ENCODE peak calls at places on chromosomes 16 and 17, in nine cellular contexts. S is MCF 10A; L is HFFc6; V is AG10803; M is CD4-positive, alpha-beta T cell; J is GM12865; O is tibial artery; H is GM13976; F is AG09319. I is an unnamed sample.

GRCh38 chr16:24568392-24568791 is 29.0 kb downstream of the RBBP6 start:
- DNase-seq in J (no peak), V (peak), F (no peak), H (no peak), L (no peak), S (peak), M (no peak), O (no peak), I (no peak)

GRCh38 chr17:4594406-4595349 is 10.3 kb downstream of the SMTNL2 start:
- DNase-seq in M (peak), V (no peak), F (no peak), L (no peak), H (peak), S (no peak), J (peak), O (no peak), I (peak)

GRCh38 chr17:56441331-56441730 is 152.2 kb upstream of the NOG start:
- DNase-seq in S (peak), L (peak), H (no peak), M (no peak), J (no peak), V (peak), O (no peak), F (no peak), I (no peak)

GRCh38 chr17:65914784-65915342 is 277.1 kb downstream of the CEP112 start:
- DNase-seq in J (peak), O (no peak), S (peak), H (peak), M (no peak), V (no peak), F (no peak), L (no peak), I (no peak)

GRCh38 chr17:68398731-68399637 is 58.3 kb downstream of the WIPI1 start:
- DNase-seq in O (peak), H (peak), F (no peak), S (peak), L (peak), V (peak), J (peak), M (no peak), I (peak)

GRCh38 chr17:59451706-59452105 is 113.7 kb upstream of the DHX40 start:
- DNase-seq in V (peak), M (no peak), O (no peak), S (peak), J (no peak), F (no peak), H (no peak), L (peak), I (no peak)

GRCh38 chr17:43314582-43314981 is 80.8 kb upstream of the RNU2-1 start:
- DNase-seq in O (no peak), H (peak), V (no peak), S (no peak), F (no peak), M (no peak), J (peak), L (no peak), I (no peak)

GRCh38 chr16:70770968-70771552 is 29.9 kb downstream of the VAC14 start:
- DNase-seq in S (peak), F (no peak), O (peak), V (peak), H (peak), J (peak), L (peak), M (peak), I (peak)

GRCh38 chr17:32496348-32497078 is 9.7 kb downstream of the CDK5R1 start:
- DNase-seq in J (no peak), S (peak), V (peak), L (peak), H (no peak), M (no peak), O (no peak), F (no peak), I (no peak)

GRCh38 chr17:7355053-7355452 is at the start of gene TMEM95:
- DNase-seq in V (peak), O (no peak), L (no peak), F (no peak), J (no peak), M (no peak), S (no peak), H (no peak), I (no peak)

GRCh38 chr17:81095608-81095888 is 60.6 kb downstream of the BAIAP2 start:
- DNase-seq in O (no peak), L (no peak), V (no peak), M (no peak), F (no peak), J (peak), H (no peak), S (no peak), I (no peak)

GRCh38 chr17:38602862-38603785 is 2.6 kb downstream of the SRCIN1 start:
- DNase-seq in L (no peak), J (no peak), O (no peak), S (no peak), M (no peak), F (no peak), V (no peak), H (no peak), I (no peak)

GRCh38 chr16:77584205-77584859 is 138.0 kb upstream of the NUDT7 start:
- DNase-seq in S (peak), J (peak), L (peak), F (no peak), M (no peak), O (peak), V (peak), H (peak), I (peak)

GRCh38 chr17:67689534-67690177 is 28.1 kb upstream of the NOL11 start:
- DNase-seq in L (peak), M (no peak), O (peak), F (peak), H (peak), J (peak), V (peak), S (peak), I (peak)

GRCh38 chr16:53503270-53503911 is 382 bp upstream of the AKTIP start:
- DNase-seq in L (peak), F (peak), J (peak), V (peak), O (peak), M (peak), H (peak), S (peak), I (peak)

GRCh38 chr16:56450275-56450889 is 750 bp downstream of the NUDT21 start:
- DNase-seq in M (no peak), O (no peak), H (no peak), S (no peak), F (no peak), V (peak), L (peak), J (peak), I (no peak)

GRCh38 chr17:49582055-49582703 is 6.5 kb downstream of the NXPH3 start:
- DNase-seq in J (no peak), V (no peak), H (no peak), M (no peak), L (no peak), O (no peak), F (no peak), S (no peak), I (no peak)

GRCh38 chr17:35716897-35717839 is 14.3 kb upstream of the RASL10B start:
- DNase-seq in O (peak), V (peak), M (no peak), L (no peak), H (no peak), F (no peak), S (no peak), J (no peak), I (no peak)

GRCh38 chr16:15782573-15783365 is 74.1 kb downstream of the MYH11 start:
- DNase-seq in S (no peak), J (no peak), H (no peak), M (no peak), L (no peak), V (no peak), O (no peak), F (no peak), I (no peak)

GRCh38 chr16:57021693-57022092 is 32.3 kb downstream of the NLRC5 start:
- DNase-seq in J (no peak), F (no peak), S (no peak), M (peak), H (no peak), O (no peak), L (no peak), V (no peak), I (no peak)

GRCh38 chr17:22441776-22442175 is 749.5 kb downstream of the KCNJ18 start:
- DNase-seq in M (no peak), S (no peak), V (no peak), L (no peak), O (no peak), H (no peak), J (no peak), F (no peak), I (no peak)

GRCh38 chr17:50834786-50835562 is 412 bp upstream of the WFIKKN2 start:
- DNase-seq in S (no peak), H (no peak), F (no peak), J (no peak), L (no peak), M (no peak), V (no peak), O (no peak), I (no peak)

GRCh38 chr17:81339180-81339501 is 44.0 kb upstream of the SLC38A10 start:
- DNase-seq in F (no peak), J (no peak), V (no peak), M (no peak), S (no peak), L (no peak), O (no peak), H (no peak), I (no peak)

GRCh38 chr16:17271687-17272086 is 199.1 kb downstream of the XYLT1 start:
- DNase-seq in M (no peak), V (no peak), J (no peak), F (no peak), O (peak), L (no peak), H (no peak), S (no peak), I (no peak)

GRCh38 chr17:49224198-49224996 is 6.2 kb downstream of the PHOSPHO1 start:
- DNase-seq in L (no peak), S (no peak), H (no peak), J (peak), F (no peak), V (no peak), M (peak), O (no peak), I (peak)

GRCh38 chr17:79014158-79014758 is 4.7 kb upstream of the CANT1 start:
- DNase-seq in M (no peak), V (no peak), L (no peak), J (no peak), O (no peak), H (no peak), F (no peak), S (no peak), I (no peak)

GRCh38 chr17:7191069-7191468 is 11.9 kb upstream of the ASGR1 start:
- DNase-seq in M (no peak), H (no peak), O (no peak), F (no peak), V (no peak), S (no peak), J (no peak), L (no peak), I (no peak)

GRCh38 chr17:15744885-15745284 is 12.8 kb downstream of the TBC1D26 start:
- DNase-seq in M (no peak), O (no peak), V (no peak), J (no peak), H (peak), L (no peak), F (no peak), S (no peak), I (no peak)

DNA sequence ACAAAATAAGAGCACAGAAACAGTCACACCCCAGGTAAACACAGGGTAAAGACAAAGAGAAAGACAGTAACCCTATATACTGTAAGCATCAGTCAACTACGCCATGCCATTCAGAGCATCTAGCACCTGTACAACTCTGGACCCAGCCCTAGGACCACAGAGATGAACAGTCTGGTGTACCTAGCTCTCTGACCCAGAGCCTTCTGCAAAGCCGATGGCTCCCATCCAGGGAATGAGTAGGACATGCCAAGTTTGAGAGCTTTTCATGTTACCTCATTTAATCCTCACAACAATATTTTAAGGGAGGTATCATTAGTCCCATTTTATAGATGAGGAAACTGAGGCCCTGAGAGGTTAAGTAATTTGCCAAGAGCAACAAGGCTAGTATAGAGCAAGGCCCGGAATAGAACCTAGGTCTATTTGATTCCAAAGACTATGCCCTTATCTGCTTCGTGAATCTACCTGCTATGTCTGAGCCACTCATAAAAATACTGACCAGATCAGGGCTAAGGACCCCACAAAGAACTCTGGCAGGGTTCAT is 3.4 kb downstream of the LYRM9 start:
- DNase-seq in O (no peak), L (no peak), M (no peak), F (no peak), H (no peak), V (no peak), S (no peak), J (no peak), I (no peak)
- TF ChIP-seq CTCF in O (no peak), L (no peak), M (no peak), F (no peak), H (no peak), V (no peak), S (no peak), J (no peak), I (no peak)

GRCh38 chr16:30186444-30186781 is 3.0 kb downstream of the CORO1A start:
- DNase-seq in H (no peak), F (no peak), J (no peak), S (no peak), L (no peak), M (no peak), V (no peak), O (no peak), I (no peak)

GRCh38 chr16:30187971-30188561 is 4.7 kb downstream of the CORO1A start:
- DNase-seq in H (no peak), S (no peak), O (peak), M (peak), V (no peak), L (no peak), F (no peak), J (peak), I (no peak)

GRCh38 chr16:30186782-30187555 is 3.6 kb downstream of the CORO1A start:
- DNase-seq in M (peak), F (no peak), V (peak), O (peak), H (peak), L (peak), S (peak), J (peak), I (peak)

GRCh38 chr16:30185683-30186421 is 2.5 kb downstream of the CORO1A start:
- DNase-seq in H (peak), J (peak), M (peak), V (no peak), F (no peak), L (no peak), O (peak), S (no peak), I (no peak)

GRCh38 chr16:30187556-30187865 is 4.1 kb downstream of the CORO1A start:
- DNase-seq in H (no peak), F (no peak), L (no peak), S (no peak), O (no peak), M (no peak), V (no peak), J (no peak), I (no peak)
- TF ChIP-seq CTCF in H (no peak), F (no peak), L (peak), S (no peak), O (no peak), M (peak), V (no peak), J (no peak), I (no peak)

GRCh38 chr17:73823684-73824083 is 179.4 kb upstream of the SDK2 start:
- DNase-seq in S (no peak), O (no peak), H (no peak), M (no peak), L (no peak), V (no peak), F (no peak), J (peak), I (no peak)

GRCh38 chr17:73821665-73822064 is 177.4 kb upstream of the SDK2 start:
- DNase-seq in L (no peak), J (no peak), M (no peak), H (no peak), S (no peak), F (no peak), O (no peak), V (no peak), I (no peak)

GRCh38 chr17:73822371-73822770 is 178.1 kb upstream of the SDK2 start:
- DNase-seq in M (no peak), S (no peak), J (no peak), L (no peak), F (no peak), V (no peak), O (no peak), H (no peak), I (no peak)

GRCh38 chr17:73819440-73820395 is 175.5 kb upstream of the SDK2 start:
- DNase-seq in O (no peak), M (no peak), L (no peak), F (no peak), H (no peak), V (no peak), S (no peak), J (no peak), I (no peak)

GRCh38 chr17:73820686-73821448 is 176.6 kb upstream of the SDK2 start:
- DNase-seq in O (no peak), V (peak), H (no peak), L (no peak), F (no peak), S (no peak), J (peak), M (no peak), I (no peak)
- TF ChIP-seq CTCF in O (no peak), V (peak), H (peak), L (no peak), F (no peak), S (no peak), J (no peak), M (no peak), I (peak)

DNA sequence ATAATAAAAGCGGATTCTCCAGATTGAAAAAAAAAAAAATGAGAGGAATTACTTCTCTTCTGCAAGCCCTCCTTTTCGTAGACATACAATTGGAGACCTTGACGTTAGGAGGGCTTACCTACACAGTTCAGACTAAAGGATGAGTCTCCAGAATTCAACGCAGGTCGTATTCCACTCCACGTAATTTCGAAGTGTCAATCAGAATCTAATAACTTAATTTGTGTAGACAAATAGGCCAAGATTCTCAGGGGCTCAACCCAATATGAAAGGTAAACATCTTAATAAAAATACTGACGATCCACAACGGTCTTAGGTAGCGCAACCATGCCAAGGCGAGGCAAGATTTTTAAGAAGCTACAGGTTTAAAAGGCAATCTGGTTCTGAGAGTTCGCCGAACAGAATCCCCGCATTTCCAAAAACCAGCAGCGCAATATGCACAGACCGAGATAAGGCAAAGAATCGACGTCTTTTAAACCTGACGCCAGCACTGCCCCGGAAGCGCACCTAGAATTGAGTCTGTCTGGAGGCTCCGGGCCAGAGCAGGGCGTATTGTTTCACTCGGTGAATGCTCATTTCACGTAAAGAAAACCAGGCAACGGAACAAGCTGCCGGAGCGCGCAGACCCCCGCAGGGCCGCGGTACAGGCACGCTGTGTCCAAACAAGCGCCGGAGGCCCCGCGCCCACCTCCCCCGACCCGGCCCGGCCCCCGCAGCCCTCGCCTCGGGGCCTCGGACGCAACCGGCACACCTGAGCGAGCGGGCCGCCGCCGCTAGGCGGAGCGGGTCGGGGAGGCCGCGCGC is 623 bp downstream of the MBTPS1 start:
- DNase-seq in J (peak), H (no peak), L (peak), O (no peak), V (peak), M (no peak), S (peak), F (no peak), I (no peak)
- TF ChIP-seq CTCF in J (peak), H (peak), L (peak), O (peak), V (no peak), M (no peak), S (peak), F (no peak), I (peak)

DNA sequence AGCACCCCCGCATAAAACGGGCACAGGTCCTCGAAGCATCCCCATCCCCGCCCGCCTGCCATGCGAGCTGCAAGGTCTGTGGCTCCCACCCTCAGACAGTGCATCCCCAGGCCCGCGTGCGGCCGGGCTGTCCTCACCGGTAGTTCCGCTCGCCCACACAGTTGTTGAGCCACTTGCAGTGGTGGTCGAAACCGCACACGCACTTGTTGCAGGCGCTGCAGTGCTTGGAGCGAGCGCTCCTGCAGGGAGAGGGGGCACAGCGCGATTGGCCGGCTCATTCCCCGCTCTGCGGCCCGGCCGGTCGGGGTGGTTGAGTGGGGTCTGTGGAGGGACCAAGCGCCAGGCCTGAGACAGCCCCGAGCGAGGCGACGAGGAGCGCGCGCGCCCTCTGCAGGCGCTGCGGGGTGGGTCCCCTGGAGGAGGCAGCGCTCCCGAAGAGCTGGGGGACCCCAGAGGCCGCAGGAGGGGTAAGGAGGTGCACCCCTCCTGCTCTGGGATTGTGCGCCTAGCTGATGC is 6.0 kb upstream of the TPPP3 start:
- DNase-seq in J (peak), M (peak), H (peak), S (no peak), O (no peak), V (no peak), L (no peak), F (no peak), I (peak)
- TF ChIP-seq CTCF in J (peak), M (peak), H (peak), S (no peak), O (peak), V (peak), L (peak), F (peak), I (peak)

GRCh38 chr17:75152523-75152922 is 1.8 kb downstream of the JPT1 start:
- DNase-seq in M (no peak), S (no peak), L (no peak), J (no peak), F (no peak), V (no peak), O (no peak), H (no peak), I (no peak)

GRCh38 chr17:75152971-75153853 is 1.1 kb downstream of the JPT1 start:
- DNase-seq in M (peak), V (no peak), H (peak), O (no peak), S (peak), L (peak), F (no peak), J (peak), I (no peak)

GRCh38 chr17:75155191-75155601 is 884 bp upstream of the JPT1 start:
- DNase-seq in S (peak), V (no peak), M (no peak), J (no peak), F (no peak), L (no peak), O (no peak), H (no peak), I (no peak)

GRCh38 chr17:75154195-75155106 is at the start of gene JPT1:
- DNase-seq in F (peak), V (peak), J (peak), M (peak), H (peak), S (peak), L (peak), O (peak), I (peak)

GRCh38 chr17:75153854-75154194 is 488 bp downstream of the JPT1 start:
- DNase-seq in M (no peak), J (peak), H (peak), O (no peak), F (no peak), S (no peak), L (peak), V (no peak), I (peak)
- TF ChIP-seq CTCF in M (no peak), J (no peak), H (no peak), O (no peak), F (no peak), S (no peak), L (no peak), V (no peak), I (no peak)